ENCODE peak calls at places on chromosomes 4 and X, in six cellular contexts. One of them, this sample, is unnamed. For H3K4me1, the result is how much of the 10 kb centered on the place peaks cover.

GRCh38 chrX:118396113-118396512 is 50.2 kb downstream of the WDR44 start:
- DNase-seq in testis: no peak
- DNase-seq in psoas muscle: no peak
- DNase-seq in pancreas: no peak
- DNase-seq in suprapubic skin: no peak
- DNase-seq in cardiac muscle cell: no peak
- DNase-seq in this sample: no peak

GRCh38 chrX:118189628-118190027 is 73.0 kb upstream of the KLHL13 start:
- DNase-seq in testis: no peak
- DNase-seq in psoas muscle: no peak
- DNase-seq in pancreas: no peak
- DNase-seq in suprapubic skin: no peak
- DNase-seq in cardiac muscle cell: peak
- DNase-seq in this sample: no peak

GRCh38 chr4:152382057-152382785 is 153.7 kb downstream of the FBXW7 start:
- DNase-seq in testis: no peak
- DNase-seq in psoas muscle: peak
- DNase-seq in pancreas: no peak
- DNase-seq in suprapubic skin: no peak
- DNase-seq in cardiac muscle cell: peak
- DNase-seq in this sample: no peak

GRCh38 chrX:39194673-39195072 is 393.4 kb downstream of the MID1IP1 start:
- DNase-seq in testis: no peak
- DNase-seq in psoas muscle: no peak
- DNase-seq in pancreas: no peak
- DNase-seq in suprapubic skin: no peak
- DNase-seq in cardiac muscle cell: no peak
- DNase-seq in this sample: no peak

GRCh38 chrX:15988661-15989603 is 134.3 kb upstream of the AP1S2 start:
- DNase-seq in testis: no peak
- DNase-seq in psoas muscle: no peak
- DNase-seq in pancreas: no peak
- DNase-seq in suprapubic skin: no peak
- DNase-seq in cardiac muscle cell: no peak
- DNase-seq in this sample: no peak

GRCh38 chr4:101865501-101866062 is 75.1 kb downstream of the BANK1 start:
- DNase-seq in testis: no peak
- DNase-seq in psoas muscle: no peak
- DNase-seq in pancreas: no peak
- DNase-seq in suprapubic skin: no peak
- DNase-seq in cardiac muscle cell: no peak
- DNase-seq in this sample: no peak

GRCh38 chrX:46204721-46205422 is 340.3 kb downstream of the ZNF674 start:
- DNase-seq in testis: no peak
- DNase-seq in psoas muscle: no peak
- DNase-seq in pancreas: no peak
- DNase-seq in suprapubic skin: no peak
- DNase-seq in cardiac muscle cell: no peak
- DNase-seq in this sample: no peak

GRCh38 chr4:146243141-146243882 is 29.0 kb downstream of the REELD1 start:
- DNase-seq in testis: peak
- DNase-seq in psoas muscle: peak
- DNase-seq in pancreas: no peak
- DNase-seq in suprapubic skin: no peak
- DNase-seq in cardiac muscle cell: no peak
- DNase-seq in this sample: peak

GRCh38 chrX:18995216-18995615 is 11.3 kb upstream of the PHKA2 start:
- DNase-seq in testis: no peak
- DNase-seq in psoas muscle: no peak
- DNase-seq in pancreas: no peak
- DNase-seq in suprapubic skin: no peak
- DNase-seq in cardiac muscle cell: no peak
- DNase-seq in this sample: no peak

GRCh38 chr4:146776691-146777090 is 138.0 kb downstream of the POU4F2 start:
- DNase-seq in testis: no peak
- DNase-seq in psoas muscle: no peak
- DNase-seq in pancreas: peak
- DNase-seq in suprapubic skin: no peak
- DNase-seq in cardiac muscle cell: no peak
- DNase-seq in this sample: no peak

GRCh38 chr4:93828830-93829530 is 427 bp downstream of the ATOH1 start:
- DNase-seq in testis: no peak
- DNase-seq in psoas muscle: peak
- DNase-seq in pancreas: peak
- DNase-seq in suprapubic skin: no peak
- DNase-seq in cardiac muscle cell: peak
- DNase-seq in this sample: no peak

GRCh38 chr4:93832097-93832496 is 3.5 kb downstream of the ATOH1 start:
- DNase-seq in testis: no peak
- DNase-seq in psoas muscle: no peak
- DNase-seq in pancreas: no peak
- DNase-seq in suprapubic skin: no peak
- DNase-seq in cardiac muscle cell: peak
- DNase-seq in this sample: no peak

GRCh38 chr4:93829531-93830089 is 1.1 kb downstream of the ATOH1 start:
- DNase-seq in testis: no peak
- DNase-seq in psoas muscle: no peak
- DNase-seq in pancreas: no peak
- DNase-seq in suprapubic skin: no peak
- DNase-seq in cardiac muscle cell: peak
- DNase-seq in this sample: no peak

GRCh38 chr4:93828332-93828829 is at the start of gene ATOH1:
- DNase-seq in testis: peak
- DNase-seq in psoas muscle: peak
- DNase-seq in pancreas: peak
- DNase-seq in suprapubic skin: no peak
- DNase-seq in cardiac muscle cell: peak
- DNase-seq in this sample: no peak

GRCh38 chr4:93830090-93830818 is 1.7 kb downstream of the ATOH1 start:
- DNase-seq in testis: no peak
- DNase-seq in psoas muscle: no peak
- DNase-seq in pancreas: no peak
- DNase-seq in suprapubic skin: no peak
- DNase-seq in cardiac muscle cell: peak
- DNase-seq in this sample: no peak
- H3K4me3 ChIP-seq in testis: no peak
- H3K4me3 ChIP-seq in psoas muscle: peak
- H3K4me3 ChIP-seq in pancreas: no peak
- H3K4me3 ChIP-seq in suprapubic skin: peak
- H3K4me3 ChIP-seq in cardiac muscle cell: no peak
- H3K4me3 ChIP-seq in this sample: no peak

GRCh38 chrX:37906357-37906756 is 59.0 kb upstream of the DYNLT3 start:
- DNase-seq in testis: no peak
- DNase-seq in psoas muscle: no peak
- DNase-seq in pancreas: no peak
- DNase-seq in suprapubic skin: no peak
- DNase-seq in cardiac muscle cell: no peak
- DNase-seq in this sample: no peak
- H3K4me1 ChIP-seq in testis: under half
- H3K4me1 ChIP-seq in psoas muscle: under half
- H3K4me1 ChIP-seq in pancreas: under half
- H3K4me1 ChIP-seq in suprapubic skin: under half
- H3K4me1 ChIP-seq in cardiac muscle cell: under half
- H3K4me1 ChIP-seq in this sample: under half

GRCh38 chr4:73870260-73870659 is 1.1 kb downstream of the CXCL1 start:
- DNase-seq in testis: no peak
- DNase-seq in psoas muscle: no peak
- DNase-seq in pancreas: no peak
- DNase-seq in suprapubic skin: no peak
- DNase-seq in cardiac muscle cell: no peak
- DNase-seq in this sample: no peak
- H3K4me3 ChIP-seq in testis: no peak
- H3K4me3 ChIP-seq in psoas muscle: peak
- H3K4me3 ChIP-seq in pancreas: peak
- H3K4me3 ChIP-seq in suprapubic skin: peak
- H3K4me3 ChIP-seq in cardiac muscle cell: no peak
- H3K4me3 ChIP-seq in this sample: no peak

GRCh38 chrX:13081385-13082285 is 37.2 kb upstream of the FAM9C start:
- DNase-seq in testis: no peak
- DNase-seq in psoas muscle: no peak
- DNase-seq in pancreas: no peak
- DNase-seq in suprapubic skin: no peak
- DNase-seq in cardiac muscle cell: no peak
- DNase-seq in this sample: no peak
- H3K4me1 ChIP-seq in testis: under half
- H3K4me1 ChIP-seq in psoas muscle: under half
- H3K4me1 ChIP-seq in pancreas: under half
- H3K4me1 ChIP-seq in suprapubic skin: under half
- H3K4me1 ChIP-seq in cardiac muscle cell: under half
- H3K4me1 ChIP-seq in this sample: under half

GRCh38 chrX:132483951-132484350 is 4.9 kb downstream of the MBNL3 start:
- DNase-seq in testis: peak
- DNase-seq in psoas muscle: no peak
- DNase-seq in pancreas: no peak
- DNase-seq in suprapubic skin: no peak
- DNase-seq in cardiac muscle cell: no peak
- DNase-seq in this sample: no peak

GRCh38 chrX:132483523-132483922 is 5.3 kb downstream of the MBNL3 start:
- DNase-seq in testis: no peak
- DNase-seq in psoas muscle: no peak
- DNase-seq in pancreas: no peak
- DNase-seq in suprapubic skin: no peak
- DNase-seq in cardiac muscle cell: no peak
- DNase-seq in this sample: no peak

GRCh38 chrX:132480581-132481203 is 8.1 kb downstream of the MBNL3 start:
- DNase-seq in testis: peak
- DNase-seq in psoas muscle: no peak
- DNase-seq in pancreas: no peak
- DNase-seq in suprapubic skin: no peak
- DNase-seq in cardiac muscle cell: peak
- DNase-seq in this sample: peak

GRCh38 chrX:132481449-132481848 is 7.4 kb downstream of the MBNL3 start:
- DNase-seq in testis: no peak
- DNase-seq in psoas muscle: no peak
- DNase-seq in pancreas: no peak
- DNase-seq in suprapubic skin: no peak
- DNase-seq in cardiac muscle cell: no peak
- DNase-seq in this sample: no peak

GRCh38 chrX:132482632-132483031 is 6.2 kb downstream of the MBNL3 start:
- DNase-seq in testis: no peak
- DNase-seq in psoas muscle: no peak
- DNase-seq in pancreas: no peak
- DNase-seq in suprapubic skin: no peak
- DNase-seq in cardiac muscle cell: no peak
- DNase-seq in this sample: no peak
- H3K4me3 ChIP-seq in testis: no peak
- H3K4me3 ChIP-seq in psoas muscle: no peak
- H3K4me3 ChIP-seq in pancreas: no peak
- H3K4me3 ChIP-seq in suprapubic skin: no peak
- H3K4me3 ChIP-seq in cardiac muscle cell: no peak
- H3K4me3 ChIP-seq in this sample: no peak

DNA sequence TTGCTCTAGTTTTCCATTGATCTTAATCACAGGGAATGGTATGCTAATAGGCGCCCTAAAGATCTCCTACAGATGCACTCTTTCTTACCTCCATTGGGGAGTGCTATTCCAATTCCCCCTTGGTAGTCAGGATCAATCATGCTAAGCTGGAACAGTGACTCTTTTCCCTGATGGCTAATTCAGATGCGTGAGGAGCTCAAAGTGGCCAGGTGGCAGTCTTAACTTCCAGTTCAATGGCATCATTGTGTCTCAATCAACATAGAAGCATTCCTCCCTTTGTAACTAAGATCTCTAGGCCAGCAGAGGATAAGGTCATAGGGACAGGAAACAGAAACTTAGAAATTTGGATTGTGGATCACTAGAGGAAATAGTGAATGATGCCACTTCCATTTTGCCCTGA is 216.8 kb downstream of the GRID2 start:
- DNase-seq in testis: no peak
- DNase-seq in psoas muscle: no peak
- DNase-seq in pancreas: no peak
- DNase-seq in suprapubic skin: no peak
- DNase-seq in cardiac muscle cell: no peak
- DNase-seq in this sample: no peak
- H3K4me1 ChIP-seq in testis: under half
- H3K4me1 ChIP-seq in psoas muscle: under half
- H3K4me1 ChIP-seq in pancreas: under half
- H3K4me1 ChIP-seq in suprapubic skin: under half
- H3K4me1 ChIP-seq in cardiac muscle cell: under half
- H3K4me1 ChIP-seq in this sample: under half

GRCh38 chrX:71998836-71999509 is 88.3 kb downstream of the NHSL2 start:
- DNase-seq in testis: peak
- DNase-seq in psoas muscle: no peak
- DNase-seq in pancreas: no peak
- DNase-seq in suprapubic skin: no peak
- DNase-seq in cardiac muscle cell: peak
- DNase-seq in this sample: no peak
- H3K4me3 ChIP-seq in testis: no peak
- H3K4me3 ChIP-seq in psoas muscle: no peak
- H3K4me3 ChIP-seq in pancreas: no peak
- H3K4me3 ChIP-seq in suprapubic skin: no peak
- H3K4me3 ChIP-seq in cardiac muscle cell: no peak
- H3K4me3 ChIP-seq in this sample: no peak

GRCh38 chr4:4170596-4171150 is 56.1 kb downstream of the OTOP1 start:
- DNase-seq in testis: no peak
- DNase-seq in psoas muscle: no peak
- DNase-seq in pancreas: no peak
- DNase-seq in suprapubic skin: no peak
- DNase-seq in cardiac muscle cell: no peak
- DNase-seq in this sample: no peak
- H3K4me1 ChIP-seq in testis: under half
- H3K4me1 ChIP-seq in psoas muscle: under half
- H3K4me1 ChIP-seq in pancreas: under half
- H3K4me1 ChIP-seq in suprapubic skin: under half
- H3K4me1 ChIP-seq in cardiac muscle cell: under half
- H3K4me1 ChIP-seq in this sample: under half

This sample was measured in effector memory CD4-positive, alpha-beta T cell.